ENCODE peak calls at places on chromosomes 13 and 19, in nine cellular contexts. L, N, H, T, Y, U, O, V and A are unnamed samples.
A peak's percentile ranks its signal among the peaks of the same experiment; 100 is the strongest.

GRCh38 chr13:46665630-46666482 is 112.9 kb downstream of the LRCH1 start:
- DNase-seq in V (no peak), L (no peak), H (no peak), O (no peak), T (no peak), N (no peak), Y (no peak), U (no peak), A (no peak)

GRCh38 chr19:45428385-45429231 is 4.9 kb upstream of the ERCC1 start:
- DNase-seq in L (peak; percentile 37), T (no peak), V (peak; percentile 39), N (no peak), U (peak; percentile 94), Y (no peak), H (peak; percentile 89), O (no peak), A (no peak)

GRCh38 chr19:20238025-20238623 is 71.1 kb downstream of the ZNF486 start:
- DNase-seq in U (peak; percentile 73), V (peak; percentile 95), O (peak; percentile 93), H (peak; percentile 96), Y (peak; percentile 73), T (peak; percentile 56), L (peak; percentile 94), N (peak; percentile 89), A (peak; percentile 91)

GRCh38 chr19:35995655-35995993 is 636 bp downstream of the SDHAF1 start:
- DNase-seq in Y (no peak), U (peak; percentile 93), N (peak; percentile 54), H (peak; percentile 80), O (peak; percentile 43), T (no peak), L (peak; percentile 62), V (no peak), A (no peak)

GRCh38 chr13:71879129-71879535 is 12.1 kb upstream of the DACH1 start:
- DNase-seq in T (no peak), V (peak; percentile 21), H (peak; percentile 71), Y (no peak), L (no peak), O (peak; percentile 62), N (no peak), U (no peak), A (no peak)

GRCh38 chr13:113724780-113725315 is 34.2 kb upstream of the TMEM255B start:
- DNase-seq in V (peak; percentile 38), Y (peak; percentile 86), L (peak; percentile 89), O (peak; percentile 73), U (peak; percentile 93), H (peak; percentile 88), N (peak; percentile 81), T (peak; percentile 34), A (peak; percentile 87)

GRCh38 chr13:42170029-42170428 is 101.9 kb upstream of the AKAP11 start:
- DNase-seq in V (no peak), U (peak; percentile 56), H (peak; percentile 70), Y (no peak), L (no peak), O (no peak), N (no peak), T (no peak), A (no peak)

GRCh38 chr13:82961757-82962156 is 920.5 kb downstream of the SLITRK1 start:
- DNase-seq in T (no peak), O (no peak), N (no peak), L (no peak), U (no peak), Y (no peak), V (no peak), H (no peak), A (no peak)

GRCh38 chr19:33799507-33799906 is 2.8 kb downstream of the KCTD15 start:
- DNase-seq in Y (no peak), N (no peak), O (no peak), T (no peak), L (no peak), H (no peak), V (no peak), U (peak; percentile 52), A (no peak)

GRCh38 chr19:42130254-42130573 is 2.0 kb downstream of the POU2F2 start:
- DNase-seq in L (no peak), N (no peak), H (no peak), V (no peak), T (no peak), U (no peak), Y (no peak), O (no peak), A (no peak)

GRCh38 chr19:20254151-20254550 is 87.1 kb downstream of the ZNF486 start:
- DNase-seq in H (no peak), N (no peak), U (no peak), V (no peak), L (no peak), T (no peak), Y (no peak), O (no peak), A (no peak)

GRCh38 chr19:45424191-45425058 is 708 bp upstream of the ERCC1 start:
- DNase-seq in H (peak; percentile 51), T (peak; percentile 72), N (peak; percentile 65), L (peak; percentile 62), U (peak; percentile 81), Y (no peak), V (peak; percentile 91), O (no peak), A (peak; percentile 94)

GRCh38 chr19:42132030-42132628 is at the start of gene POU2F2:
- DNase-seq in L (peak; percentile 92), V (no peak), T (no peak), H (peak; percentile 51), N (peak; percentile 30), Y (peak; percentile 86), O (no peak), U (peak; percentile 83), A (no peak)

GRCh38 chr13:94696171-94696570 is 16.2 kb downstream of the SOX21 start:
- DNase-seq in N (no peak), H (no peak), T (no peak), O (no peak), L (no peak), Y (no peak), U (no peak), V (no peak), A (no peak)

GRCh38 chr13:109547942-109548860 is 238.2 kb downstream of the IRS2 start:
- DNase-seq in T (no peak), H (no peak), V (no peak), N (no peak), Y (no peak), L (no peak), U (no peak), O (no peak), A (no peak)

GRCh38 chr13:41416276-41416675 is 41.1 kb upstream of the RGCC start:
- DNase-seq in U (no peak), Y (no peak), H (no peak), O (no peak), T (no peak), V (no peak), L (no peak), N (no peak), A (no peak)

GRCh38 chr19:40673377-40673776 is 17.1 kb downstream of the NUMBL start:
- DNase-seq in H (no peak), V (no peak), Y (no peak), O (no peak), L (no peak), N (no peak), U (no peak), T (no peak), A (no peak)